ENCODE peak calls at places on chromosomes 5 and 9, in six cellular contexts. R is NCI-H1092 treated with DMSO at 0.1 percent for 48 hours, O is endodermal cell, I is retina, E is RWPE1, B is MG63. Y is an unnamed sample.

GRCh38 chr5:143405063-143405746 is 1.7 kb upstream of the NR3C1 start:
- DNase-seq in R (peak; percentile 81), O (peak; percentile 95), I (peak; percentile 99), E (peak; percentile 66), B (peak; percentile 97), Y (peak; percentile 78)

GRCh38 chr9:16052146-16052545 is 499.3 kb downstream of the CCDC171 start:
- DNase-seq in R (no peak), O (peak; percentile 17), I (no peak), E (no peak), B (no peak), Y (no peak)

GRCh38 chr9:23769307-23769935 is 56.6 kb downstream of the ELAVL2 start:
- DNase-seq in R (no peak), O (no peak), I (no peak), E (peak; percentile 87), B (no peak), Y (no peak)

GRCh38 chr5:144504929-144505578 is 334.4 kb downstream of the KCTD16 start:
- DNase-seq in R (no peak), O (no peak), I (no peak), E (peak; percentile 61), B (no peak), Y (no peak)

GRCh38 chr9:101457003-101457402 is 21.4 kb upstream of the ALDOB start:
- DNase-seq in R (peak; percentile 8), O (peak; percentile 77), I (no peak), E (no peak), B (no peak), Y (peak; percentile 52)

GRCh38 chr9:97501177-97501971 is at the start of gene TMOD1:
- DNase-seq in R (peak; percentile 41), O (peak; percentile 87), I (peak; percentile 64), E (peak; percentile 93), B (peak; percentile 66), Y (peak; percentile 69)

GRCh38 chr5:134130239-134130945 is 15.9 kb downstream of the TCF7 start:
- DNase-seq in R (no peak), O (no peak), I (no peak), E (no peak), B (no peak), Y (no peak)

GRCh38 chr9:72996106-72996505 is 43.3 kb upstream of the ALDH1A1 start:
- DNase-seq in R (no peak), O (no peak), I (no peak), E (no peak), B (no peak), Y (no peak)

GRCh38 chr5:16937023-16937379 is 913 bp upstream of the MYO10 start:
- DNase-seq in R (no peak), O (no peak), I (no peak), E (peak; percentile 78), B (no peak), Y (no peak)

GRCh38 chr5:94505327-94506080 is 112.9 kb downstream of the KIAA0825 start:
- DNase-seq in R (no peak), O (no peak), I (no peak), E (no peak), B (no peak), Y (no peak)

GRCh38 chr5:42454216-42454995 is 31.2 kb downstream of the GHR start:
- DNase-seq in R (no peak), O (no peak), I (no peak), E (no peak), B (no peak), Y (no peak)

GRCh38 chr9:126861707-126862460 is 1.4 kb downstream of the ZBTB34 start:
- DNase-seq in R (no peak), O (peak; percentile 59), I (no peak), E (no peak), B (no peak), Y (no peak)

GRCh38 chr9:26770821-26771220 is 121.8 kb downstream of the CAAP1 start:
- DNase-seq in R (no peak), O (no peak), I (no peak), E (no peak), B (no peak), Y (no peak)

GRCh38 chr9:137463194-137463930 is 4.2 kb upstream of the NSMF start:
- DNase-seq in R (no peak), O (no peak), I (no peak), E (no peak), B (no peak), Y (no peak)

GRCh38 chr9:36962721-36963120 is 71.3 kb downstream of the PAX5 start:
- DNase-seq in R (no peak), O (no peak), I (no peak), E (no peak), B (no peak), Y (peak; percentile 25)

GRCh38 chr9:34242830-34243229 is 64.0 kb downstream of the UBAP1 start:
- DNase-seq in R (no peak), O (no peak), I (no peak), E (no peak), B (no peak), Y (no peak)

GRCh38 chr5:62466228-62466627 is 53.7 kb downstream of the IPO11 start:
- DNase-seq in R (no peak), O (no peak), I (no peak), E (no peak), B (no peak), Y (no peak)

GRCh38 chr9:135990468-135991429 is 29.6 kb upstream of the UBAC1 start:
- DNase-seq in R (peak; percentile 21), O (peak; percentile 90), I (no peak), E (peak; percentile 62), B (peak; percentile 26), Y (peak; percentile 78)

GRCh38 chr5:107670028-107670926 is 460 bp downstream of the EFNA5 start:
- DNase-seq in R (peak; percentile 70), O (peak; percentile 77), I (peak; percentile 88), E (peak; percentile 41), B (peak; percentile 59), Y (peak; percentile 54)

GRCh38 chr5:172956936-172957335 is 2.3 kb upstream of the RPL26L1 start:
- DNase-seq in R (no peak), O (no peak), I (no peak), E (no peak), B (peak; percentile 66), Y (no peak)

GRCh38 chr5:66410056-66410455 is 186.1 kb upstream of the MAST4 start:
- DNase-seq in R (no peak), O (no peak), I (peak; percentile 58), E (no peak), B (no peak), Y (no peak)

GRCh38 chr9:74125916-74126315 is 371.2 kb upstream of the RORB start:
- DNase-seq in R (no peak), O (no peak), I (peak; percentile 43), E (no peak), B (no peak), Y (no peak)

GRCh38 chr5:180173875-180174586 is 35.0 kb downstream of the RASGEF1C start:
- DNase-seq in R (no peak), O (no peak), I (no peak), E (no peak), B (peak; percentile 26), Y (no peak)

GRCh38 chr9:12955510-12956163 is 180.8 kb downstream of the LURAP1L start:
- DNase-seq in R (no peak), O (peak; percentile 90), I (no peak), E (no peak), B (no peak), Y (peak; percentile 87)

GRCh38 chr9:123450096-123450495 is 94.1 kb downstream of the CRB2 start:
- DNase-seq in R (peak; percentile 43), O (peak; percentile 39), I (no peak), E (no peak), B (no peak), Y (no peak)

GRCh38 chr9:93133641-93134017 is 422 bp downstream of the NINJ1 start:
- DNase-seq in R (no peak), O (peak; percentile 85), I (peak; percentile 90), E (peak; percentile 74), B (peak; percentile 86), Y (no peak)

GRCh38 chr5:172903790-172904189 is 55.4 kb upstream of the RPL26L1 start:
- DNase-seq in R (no peak), O (no peak), I (no peak), E (peak; percentile 71), B (peak; percentile 91), Y (no peak)

GRCh38 chr9:132898043-132898442 is 19.3 kb downstream of the SPACA9 start:
- DNase-seq in R (no peak), O (no peak), I (no peak), E (no peak), B (no peak), Y (no peak)

GRCh38 chr5:139232161-139232724 is 34.1 kb upstream of the SIL1 start:
- DNase-seq in R (no peak), O (no peak), I (no peak), E (peak; percentile 64), B (no peak), Y (no peak)

GRCh38 chr5:10248378-10249260 is 1.1 kb downstream of the ATPSCKMT start:
- DNase-seq in R (no peak), O (peak; percentile 47), I (no peak), E (no peak), B (peak; percentile 59), Y (no peak)

Y was measured in H9.